ENCODE peak calls at places on chromosomes 4 and X, in ten cellular contexts. S, G, A, R, B, Q, C, X, M and V are unnamed samples.

GRCh38 chrX:48683411-48683982 is at the start of gene WAS:
- DNase-seq in S (no peak), G (no peak), A (no peak), R (no peak), B (no peak), Q (no peak), C (no peak), X (no peak), M (no peak), V (no peak)

GRCh38 chr4:174284181-174284886 is 623 bp downstream of the CEP44 start:
- DNase-seq in S (no peak), G (peak), A (no peak), R (peak), B (peak), Q (no peak), C (no peak), X (peak), M (peak), V (no peak)

GRCh38 chr4:89305028-89305427 is 2.6 kb downstream of the GPRIN3 start:
- DNase-seq in S (no peak), G (no peak), A (no peak), R (no peak), B (no peak), Q (no peak), C (no peak), X (no peak), M (no peak), V (no peak)

GRCh38 chr4:17597517-17597916 is 16.9 kb upstream of the MED28 start:
- DNase-seq in S (no peak), G (no peak), A (peak), R (no peak), B (no peak), Q (no peak), C (no peak), X (peak), M (no peak), V (no peak)

GRCh38 chr4:28799696-28800095 is 1920.5 kb upstream of the PCDH7 start:
- DNase-seq in S (no peak), G (no peak), A (no peak), R (no peak), B (no peak), Q (no peak), C (no peak), X (no peak), M (no peak), V (no peak)

GRCh38 chr4:7546809-7547367 is 112.2 kb upstream of the PSAPL1 start:
- DNase-seq in S (no peak), G (no peak), A (no peak), R (peak), B (peak), Q (peak), C (no peak), X (no peak), M (peak), V (no peak)

GRCh38 chr4:94763500-94763899 is 5.7 kb downstream of the BMPR1B start:
- DNase-seq in S (no peak), G (no peak), A (no peak), R (no peak), B (no peak), Q (no peak), C (no peak), X (no peak), M (no peak), V (no peak)

GRCh38 chrX:39639871-39640270 is 457.9 kb downstream of the BCOR start:
- DNase-seq in S (no peak), G (no peak), A (no peak), R (no peak), B (no peak), Q (no peak), C (no peak), X (no peak), M (no peak), V (no peak)

GRCh38 chrX:38717871-38718270 is 83.4 kb upstream of the MID1IP1 start:
- DNase-seq in S (no peak), G (peak), A (peak), R (peak), B (peak), Q (no peak), C (no peak), X (no peak), M (peak), V (no peak)

GRCh38 chr4:25588211-25588610 is 67.4 kb upstream of the SLC34A2 start:
- DNase-seq in S (no peak), G (no peak), A (no peak), R (no peak), B (no peak), Q (no peak), C (no peak), X (no peak), M (no peak), V (no peak)

GRCh38 chr4:149793459-149793858 is 22.2 kb downstream of the IQCM start:
- DNase-seq in S (no peak), G (no peak), A (no peak), R (no peak), B (no peak), Q (no peak), C (no peak), X (no peak), M (peak), V (no peak)

GRCh38 chr4:168076989-168077725 is 15.2 kb upstream of the ANXA10 start:
- DNase-seq in S (no peak), G (peak), A (peak), R (peak), B (peak), Q (peak), C (peak), X (peak), M (peak), V (no peak)

GRCh38 chr4:186782302-186782701 is 58.6 kb upstream of the FAT1 start:
- DNase-seq in S (no peak), G (no peak), A (no peak), R (no peak), B (no peak), Q (no peak), C (no peak), X (no peak), M (no peak), V (no peak)

GRCh38 chrX:21985332-21985777 is 44.8 kb downstream of the SMS start:
- DNase-seq in S (peak), G (peak), A (peak), R (peak), B (peak), Q (peak), C (no peak), X (peak), M (peak), V (no peak)

GRCh38 chrX:155867821-155868220 is 13.3 kb upstream of the VAMP7 start:
- DNase-seq in S (no peak), G (no peak), A (no peak), R (no peak), B (no peak), Q (no peak), C (no peak), X (no peak), M (no peak), V (no peak)

GRCh38 chr4:8080754-8081065 is 77.9 kb downstream of the ABLIM2 start:
- DNase-seq in S (no peak), G (no peak), A (peak), R (no peak), B (no peak), Q (no peak), C (no peak), X (no peak), M (no peak), V (no peak)

GRCh38 chr4:140595065-140595464 is 26.3 kb upstream of the UCP1 start:
- DNase-seq in S (no peak), G (peak), A (peak), R (no peak), B (no peak), Q (no peak), C (no peak), X (peak), M (peak), V (no peak)

GRCh38 chr4:57404463-57404862 is 294.3 kb upstream of the IGFBP7 start:
- DNase-seq in S (no peak), G (no peak), A (no peak), R (no peak), B (no peak), Q (no peak), C (no peak), X (no peak), M (no peak), V (no peak)

GRCh38 chr4:86910820-86911684 is 18.8 kb upstream of the C4orf36 start:
- DNase-seq in S (no peak), G (no peak), A (no peak), R (no peak), B (no peak), Q (no peak), C (no peak), X (no peak), M (peak), V (no peak)

GRCh38 chr4:100547541-100548208 is 29.9 kb upstream of the EMCN start:
- DNase-seq in S (no peak), G (no peak), A (peak), R (no peak), B (no peak), Q (no peak), C (no peak), X (no peak), M (no peak), V (no peak)

GRCh38 chr4:138007572-138007971 is 234.6 kb downstream of the SLC7A11 start:
- DNase-seq in S (no peak), G (no peak), A (no peak), R (no peak), B (no peak), Q (no peak), C (no peak), X (no peak), M (no peak), V (no peak)

GRCh38 chrX:112235547-112235946 is 153.0 kb upstream of the TRPC5 start:
- DNase-seq in S (no peak), G (no peak), A (no peak), R (no peak), B (no peak), Q (no peak), C (no peak), X (no peak), M (no peak), V (no peak)

GRCh38 chr4:165537028-165537648 is 158.3 kb downstream of the CPE start:
- DNase-seq in S (no peak), G (peak), A (no peak), R (peak), B (peak), Q (peak), C (no peak), X (peak), M (peak), V (no peak)

GRCh38 chr4:112514449-112515277 is 1.3 kb downstream of the NEUROG2 start:
- DNase-seq in S (no peak), G (no peak), A (peak), R (no peak), B (no peak), Q (no peak), C (no peak), X (no peak), M (peak), V (no peak)

GRCh38 chrX:73817381-73818199 is 254.6 kb downstream of the CHIC1 start:
- DNase-seq in S (no peak), G (no peak), A (no peak), R (no peak), B (no peak), Q (no peak), C (no peak), X (no peak), M (no peak), V (no peak)

GRCh38 chrX:22073928-22074327 is 41.8 kb downstream of the PHEX start:
- DNase-seq in S (no peak), G (no peak), A (no peak), R (no peak), B (no peak), Q (no peak), C (no peak), X (no peak), M (no peak), V (no peak)

GRCh38 chr4:185465707-185466106 is 5.8 kb downstream of the CCDC110 start:
- DNase-seq in S (no peak), G (no peak), A (no peak), R (no peak), B (no peak), Q (no peak), C (no peak), X (no peak), M (no peak), V (no peak)

GRCh38 chrX:41180194-41180902 is 95.1 kb downstream of the USP9X start:
- DNase-seq in S (peak), G (peak), A (peak), R (peak), B (peak), Q (peak), C (no peak), X (peak), M (peak), V (no peak)

GRCh38 chrX:15675490-15675921 is 10.9 kb upstream of the CLTRN start:
- DNase-seq in S (peak), G (no peak), A (peak), R (peak), B (peak), Q (no peak), C (peak), X (peak), M (peak), V (peak)

GRCh38 chr4:107824367-107825071 is at the start of gene SGMS2:
- DNase-seq in S (no peak), G (peak), A (peak), R (peak), B (peak), Q (peak), C (peak), X (peak), M (peak), V (peak)

GRCh38 chr4:33425916-33426315 is 2705.7 kb downstream of the PCDH7 start:
- DNase-seq in S (peak), G (no peak), A (no peak), R (no peak), B (no peak), Q (no peak), C (no peak), X (no peak), M (no peak), V (no peak)

GRCh38 chr4:174847801-174848427 is 18.9 kb upstream of the GLRA3 start:
- DNase-seq in S (no peak), G (no peak), A (no peak), R (no peak), B (no peak), Q (no peak), C (no peak), X (no peak), M (no peak), V (no peak)

GRCh38 chr4:147336252-147336651 is 144.6 kb upstream of the EDNRA start:
- DNase-seq in S (no peak), G (no peak), A (no peak), R (no peak), B (no peak), Q (no peak), C (no peak), X (no peak), M (no peak), V (no peak)

GRCh38 chr4:38461342-38461741 is 202.7 kb upstream of the KLF3 start:
- DNase-seq in S (no peak), G (no peak), A (no peak), R (no peak), B (no peak), Q (no peak), C (no peak), X (no peak), M (no peak), V (no peak)

GRCh38 chrX:69506617-69507499 is 2.7 kb downstream of the NALF2 start:
- DNase-seq in S (no peak), G (no peak), A (peak), R (no peak), B (no peak), Q (no peak), C (no peak), X (no peak), M (no peak), V (no peak)

GRCh38 chrX:17438221-17438620 is 63.2 kb downstream of the NHS start:
- DNase-seq in S (no peak), G (no peak), A (no peak), R (no peak), B (no peak), Q (no peak), C (no peak), X (no peak), M (no peak), V (no peak)

GRCh38 chrX:153423652-153424051 is 12.4 kb downstream of the ZFP92 start:
- DNase-seq in S (no peak), G (no peak), A (no peak), R (no peak), B (no peak), Q (no peak), C (no peak), X (no peak), M (peak), V (no peak)